ENCODE peak calls at places on chromosomes 16 and 17, in seven cellular contexts. F is GM10248; G is NCI-H748 treated with DMSO at 0.1 percent for 48 hours; H is effector CD4-positive, alpha-beta T cell; D is HTR-8/SVneo; M is NCI-H460; U is NCI-H345. N is an unnamed sample.

GRCh38 chr17:45429338-45430005 is 3.2 kb downstream of the ARHGAP27 start:
- DNase-seq in F (no peak), G (peak), H (no peak), D (no peak), M (no peak), U (no peak), N (no peak)

GRCh38 chr17:7403043-7403901 is 625 bp downstream of the TMEM256 start:
- DNase-seq in F (no peak), G (peak), H (peak), D (peak), M (no peak), U (peak), N (peak)

GRCh38 chr16:55047331-55047730 is 116.7 kb downstream of the IRX5 start:
- DNase-seq in F (no peak), G (no peak), H (no peak), D (no peak), M (no peak), U (no peak), N (no peak)

GRCh38 chr17:79609175-79609589 is 1.7 kb downstream of the RBFOX3 start:
- DNase-seq in F (no peak), G (no peak), H (no peak), D (no peak), M (no peak), U (no peak), N (no peak)

GRCh38 chr16:55240933-55241332 is 83.1 kb upstream of the IRX6 start:
- DNase-seq in F (no peak), G (peak), H (no peak), D (no peak), M (no peak), U (no peak), N (no peak)

GRCh38 chr17:50283714-50284432 is 9.6 kb downstream of the TMEM92 start:
- DNase-seq in F (no peak), G (no peak), H (no peak), D (no peak), M (no peak), U (no peak), N (no peak)

GRCh38 chr17:57861737-57862409 is 12.0 kb upstream of the MRPS23 start:
- DNase-seq in F (peak), G (no peak), H (no peak), D (no peak), M (no peak), U (no peak), N (peak)

GRCh38 chr17:73613271-73613941 is 30.8 kb downstream of the SDK2 start:
- DNase-seq in F (no peak), G (no peak), H (no peak), D (no peak), M (no peak), U (no peak), N (no peak)

GRCh38 chr17:76370261-76370993 is 14.0 kb upstream of the SPHK1 start:
- DNase-seq in F (no peak), G (no peak), H (no peak), D (peak), M (peak), U (no peak), N (peak)

GRCh38 chr16:14511798-14512131 is 118.3 kb downstream of the PARN start:
- DNase-seq in F (no peak), G (no peak), H (no peak), D (no peak), M (no peak), U (no peak), N (no peak)

GRCh38 chr17:50828508-50829170 is 6.7 kb upstream of the WFIKKN2 start:
- DNase-seq in F (peak), G (no peak), H (no peak), D (no peak), M (no peak), U (no peak), N (no peak)

GRCh38 chr16:4762205-4762604 is 4.8 kb downstream of the ZNF500 start:
- DNase-seq in F (no peak), G (no peak), H (no peak), D (no peak), M (no peak), U (no peak), N (no peak)

GRCh38 chr16:31899505-31899904 is 25.9 kb downstream of the ZNF267 start:
- DNase-seq in F (no peak), G (no peak), H (no peak), D (no peak), M (no peak), U (no peak), N (no peak)

GRCh38 chr17:82737981-82738877 is 2.8 kb downstream of the FN3K start:
- DNase-seq in F (no peak), G (no peak), H (no peak), D (no peak), M (no peak), U (no peak), N (no peak)

GRCh38 chr16:996672-997071 is 15.1 kb downstream of the SOX8 start:
- DNase-seq in F (no peak), G (no peak), H (no peak), D (no peak), M (no peak), U (no peak), N (no peak)

GRCh38 chr17:52024296-52024870 is 134.1 kb downstream of the CA10 start:
- DNase-seq in F (no peak), G (no peak), H (no peak), D (no peak), M (no peak), U (no peak), N (no peak)

GRCh38 chr16:81478294-81478693 is 33.7 kb downstream of the CMIP start:
- DNase-seq in F (no peak), G (no peak), H (no peak), D (no peak), M (no peak), U (no peak), N (no peak)

GRCh38 chr17:29155235-29155965 is 24.8 kb downstream of the MYO18A start:
- DNase-seq in F (peak), G (no peak), H (no peak), D (peak), M (peak), U (no peak), N (peak)

N was measured in A549.